ENCODE peak calls at places on chromosomes 6 and 20, in nine cellular contexts. One of them, this sample, is unnamed.

GRCh38 chr6:101926149-101926925 is 532.8 kb downstream of the GRIK2 start:
- DNase-seq in suprapubic skin: no peak
- DNase-seq in body of pancreas: no peak
- DNase-seq in HepG2: no peak
- DNase-seq in ovary: no peak
- DNase-seq in right lobe of liver: no peak
- DNase-seq in heart left ventricle: no peak
- DNase-seq in uterus: no peak
- DNase-seq in transverse colon: no peak
- DNase-seq in this sample: no peak

GRCh38 chr20:47319517-47320252 is 36.8 kb downstream of the ZMYND8 start:
- DNase-seq in right lobe of liver: no peak
- DNase-seq in HepG2: no peak
- DNase-seq in heart left ventricle: peak
- DNase-seq in body of pancreas: peak
- DNase-seq in ovary: peak
- DNase-seq in transverse colon: peak
- DNase-seq in uterus: peak
- DNase-seq in suprapubic skin: peak
- DNase-seq in this sample: no peak

GRCh38 chr6:112416885-112417284 is 69.8 kb downstream of the RFPL4B start:
- DNase-seq in HepG2: no peak
- DNase-seq in ovary: peak
- DNase-seq in uterus: no peak
- DNase-seq in suprapubic skin: no peak
- DNase-seq in heart left ventricle: peak
- DNase-seq in transverse colon: no peak
- DNase-seq in body of pancreas: no peak
- DNase-seq in right lobe of liver: no peak
- DNase-seq in this sample: no peak

GRCh38 chr6:160139420-160139851 is 17.8 kb downstream of the SLC22A1 start:
- DNase-seq in HepG2: no peak
- DNase-seq in transverse colon: no peak
- DNase-seq in body of pancreas: no peak
- DNase-seq in heart left ventricle: no peak
- DNase-seq in uterus: peak
- DNase-seq in ovary: peak
- DNase-seq in right lobe of liver: peak
- DNase-seq in suprapubic skin: no peak
- DNase-seq in this sample: no peak

GRCh38 chr6:72040106-72040505 is 153.8 kb downstream of the RIMS1 start:
- DNase-seq in transverse colon: no peak
- DNase-seq in HepG2: no peak
- DNase-seq in body of pancreas: no peak
- DNase-seq in right lobe of liver: no peak
- DNase-seq in suprapubic skin: no peak
- DNase-seq in heart left ventricle: no peak
- DNase-seq in uterus: no peak
- DNase-seq in ovary: no peak
- DNase-seq in this sample: no peak

GRCh38 chr20:54680872-54681297 is 205.5 kb downstream of the DOK5 start:
- DNase-seq in ovary: peak
- DNase-seq in body of pancreas: peak
- DNase-seq in suprapubic skin: no peak
- DNase-seq in heart left ventricle: peak
- DNase-seq in right lobe of liver: no peak
- DNase-seq in uterus: no peak
- DNase-seq in HepG2: peak
- DNase-seq in transverse colon: peak
- DNase-seq in this sample: peak

GRCh38 chr6:3751019-3751729 is at the start of gene PXDC1:
- DNase-seq in heart left ventricle: no peak
- DNase-seq in right lobe of liver: no peak
- DNase-seq in body of pancreas: no peak
- DNase-seq in suprapubic skin: no peak
- DNase-seq in uterus: no peak
- DNase-seq in transverse colon: no peak
- DNase-seq in ovary: peak
- DNase-seq in HepG2: no peak
- DNase-seq in this sample: no peak

GRCh38 chr6:134312038-134312660 is 5.8 kb downstream of the SGK1 start:
- DNase-seq in suprapubic skin: no peak
- DNase-seq in uterus: no peak
- DNase-seq in transverse colon: no peak
- DNase-seq in heart left ventricle: no peak
- DNase-seq in ovary: no peak
- DNase-seq in HepG2: no peak
- DNase-seq in body of pancreas: no peak
- DNase-seq in right lobe of liver: no peak
- DNase-seq in this sample: no peak

GRCh38 chr6:30821862-30822784 is 62.2 kb upstream of the DDR1 start:
- DNase-seq in uterus: no peak
- DNase-seq in ovary: no peak
- DNase-seq in body of pancreas: no peak
- DNase-seq in HepG2: peak
- DNase-seq in right lobe of liver: no peak
- DNase-seq in transverse colon: no peak
- DNase-seq in suprapubic skin: no peak
- DNase-seq in heart left ventricle: no peak
- DNase-seq in this sample: peak

GRCh38 chr6:108589244-108589730 is 28.6 kb downstream of the FOXO3 start:
- DNase-seq in uterus: peak
- DNase-seq in right lobe of liver: peak
- DNase-seq in suprapubic skin: peak
- DNase-seq in transverse colon: peak
- DNase-seq in body of pancreas: peak
- DNase-seq in heart left ventricle: peak
- DNase-seq in ovary: peak
- DNase-seq in HepG2: peak
- DNase-seq in this sample: peak

GRCh38 chr6:143806282-143807102 is 36.6 kb upstream of the LTV1 start:
- DNase-seq in ovary: no peak
- DNase-seq in HepG2: no peak
- DNase-seq in transverse colon: no peak
- DNase-seq in body of pancreas: no peak
- DNase-seq in suprapubic skin: no peak
- DNase-seq in right lobe of liver: no peak
- DNase-seq in heart left ventricle: no peak
- DNase-seq in uterus: no peak
- DNase-seq in this sample: peak

DNA sequence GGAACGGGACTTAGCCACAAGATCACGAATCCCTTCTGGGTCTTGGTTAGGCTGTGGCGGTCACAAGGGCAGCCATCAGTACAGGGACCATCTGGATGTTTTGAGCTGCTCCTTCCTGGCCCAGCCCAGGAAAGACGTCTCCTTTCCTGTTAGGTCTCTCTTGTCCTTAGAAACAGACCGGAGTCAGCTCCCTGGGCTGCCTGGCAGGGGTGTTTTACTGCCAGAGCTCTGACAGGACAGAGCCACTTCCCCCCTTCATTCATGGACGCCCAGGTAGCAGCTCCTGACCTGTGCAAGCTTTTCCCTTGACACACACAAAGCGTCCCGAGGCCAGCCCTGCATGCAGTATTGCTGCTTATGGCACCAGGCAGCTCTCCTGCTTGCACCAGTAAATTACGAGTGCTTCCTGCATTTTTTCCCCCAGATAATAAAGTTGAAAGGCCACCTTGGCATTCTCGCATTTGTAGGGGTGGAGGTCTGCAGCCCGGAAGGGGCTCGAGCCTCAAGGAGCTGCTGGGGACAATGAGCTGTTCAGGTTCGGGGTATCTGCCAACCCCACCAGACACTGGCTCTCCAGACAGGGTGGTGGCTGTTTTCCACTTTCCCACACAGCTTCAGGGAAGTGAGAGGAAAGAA is 87.4 kb downstream of the NOL4L start:
- DNase-seq in suprapubic skin: no peak
- DNase-seq in right lobe of liver: no peak
- DNase-seq in ovary: no peak
- DNase-seq in body of pancreas: no peak
- DNase-seq in HepG2: no peak
- DNase-seq in uterus: no peak
- DNase-seq in heart left ventricle: no peak
- DNase-seq in transverse colon: no peak
- DNase-seq in this sample: no peak
- TF ChIP-seq POLR2A in suprapubic skin: no peak
- TF ChIP-seq POLR2A in right lobe of liver: no peak
- TF ChIP-seq POLR2A in ovary: no peak
- TF ChIP-seq POLR2A in body of pancreas: no peak
- TF ChIP-seq POLR2A in HepG2: no peak
- TF ChIP-seq POLR2A in uterus: no peak
- TF ChIP-seq POLR2A in heart left ventricle: no peak
- TF ChIP-seq POLR2A in transverse colon: no peak
- TF ChIP-seq POLR2A in this sample: no peak

GRCh38 chr6:46175976-46176375 is 5.2 kb upstream of the ENPP5 start:
- DNase-seq in transverse colon: no peak
- DNase-seq in ovary: no peak
- DNase-seq in heart left ventricle: no peak
- DNase-seq in right lobe of liver: no peak
- DNase-seq in uterus: no peak
- DNase-seq in HepG2: no peak
- DNase-seq in suprapubic skin: no peak
- DNase-seq in body of pancreas: no peak
- DNase-seq in this sample: no peak

GRCh38 chr6:46174904-46175303 is 4.1 kb upstream of the ENPP5 start:
- DNase-seq in HepG2: no peak
- DNase-seq in transverse colon: no peak
- DNase-seq in heart left ventricle: no peak
- DNase-seq in body of pancreas: no peak
- DNase-seq in uterus: no peak
- DNase-seq in suprapubic skin: no peak
- DNase-seq in ovary: no peak
- DNase-seq in right lobe of liver: no peak
- DNase-seq in this sample: no peak

GRCh38 chr6:46175446-46175845 is 4.7 kb upstream of the ENPP5 start:
- DNase-seq in suprapubic skin: no peak
- DNase-seq in right lobe of liver: no peak
- DNase-seq in HepG2: no peak
- DNase-seq in uterus: no peak
- DNase-seq in body of pancreas: no peak
- DNase-seq in ovary: no peak
- DNase-seq in heart left ventricle: no peak
- DNase-seq in transverse colon: no peak
- DNase-seq in this sample: no peak

GRCh38 chr6:46172176-46172575 is 1.4 kb upstream of the ENPP5 start:
- DNase-seq in transverse colon: no peak
- DNase-seq in HepG2: no peak
- DNase-seq in right lobe of liver: no peak
- DNase-seq in ovary: no peak
- DNase-seq in uterus: no peak
- DNase-seq in body of pancreas: no peak
- DNase-seq in heart left ventricle: no peak
- DNase-seq in suprapubic skin: no peak
- DNase-seq in this sample: no peak

GRCh38 chr6:46170357-46171289 is at the start of gene ENPP5:
- DNase-seq in heart left ventricle: peak
- DNase-seq in body of pancreas: peak
- DNase-seq in ovary: peak
- DNase-seq in transverse colon: peak
- DNase-seq in suprapubic skin: peak
- DNase-seq in right lobe of liver: peak
- DNase-seq in uterus: peak
- DNase-seq in HepG2: no peak
- DNase-seq in this sample: peak
- TF ChIP-seq POLR2A in heart left ventricle: no peak
- TF ChIP-seq POLR2A in body of pancreas: peak
- TF ChIP-seq POLR2A in ovary: no peak
- TF ChIP-seq POLR2A in transverse colon: peak
- TF ChIP-seq POLR2A in suprapubic skin: no peak
- TF ChIP-seq POLR2A in right lobe of liver: peak
- TF ChIP-seq POLR2A in uterus: no peak
- TF ChIP-seq POLR2A in HepG2: no peak
- TF ChIP-seq POLR2A in this sample: no peak

GRCh38 chr6:79630883-79631799 is at the start of gene SH3BGRL2:
- DNase-seq in ovary: peak
- DNase-seq in right lobe of liver: peak
- DNase-seq in body of pancreas: peak
- DNase-seq in HepG2: peak
- DNase-seq in heart left ventricle: peak
- DNase-seq in uterus: peak
- DNase-seq in transverse colon: peak
- DNase-seq in suprapubic skin: peak
- DNase-seq in this sample: peak
- TF ChIP-seq POLR2A in ovary: no peak
- TF ChIP-seq POLR2A in right lobe of liver: peak
- TF ChIP-seq POLR2A in body of pancreas: peak
- TF ChIP-seq POLR2A in HepG2: peak
- TF ChIP-seq POLR2A in heart left ventricle: peak
- TF ChIP-seq POLR2A in uterus: peak
- TF ChIP-seq POLR2A in transverse colon: peak
- TF ChIP-seq POLR2A in suprapubic skin: no peak
- TF ChIP-seq POLR2A in this sample: peak

GRCh38 chr20:654427-654770 is 1.4 kb upstream of the SRXN1 start:
- DNase-seq in ovary: no peak
- DNase-seq in HepG2: no peak
- DNase-seq in body of pancreas: no peak
- DNase-seq in suprapubic skin: no peak
- DNase-seq in right lobe of liver: no peak
- DNase-seq in heart left ventricle: no peak
- DNase-seq in uterus: no peak
- DNase-seq in transverse colon: no peak
- DNase-seq in this sample: peak

GRCh38 chr20:652611-653109 is 340 bp downstream of the SRXN1 start:
- DNase-seq in heart left ventricle: peak
- DNase-seq in transverse colon: peak
- DNase-seq in right lobe of liver: peak
- DNase-seq in body of pancreas: peak
- DNase-seq in uterus: no peak
- DNase-seq in suprapubic skin: no peak
- DNase-seq in ovary: no peak
- DNase-seq in HepG2: no peak
- DNase-seq in this sample: no peak

GRCh38 chr20:651713-652610 is 1.0 kb downstream of the SRXN1 start:
- DNase-seq in ovary: no peak
- DNase-seq in heart left ventricle: no peak
- DNase-seq in transverse colon: peak
- DNase-seq in suprapubic skin: no peak
- DNase-seq in right lobe of liver: no peak
- DNase-seq in body of pancreas: no peak
- DNase-seq in uterus: no peak
- DNase-seq in HepG2: no peak
- DNase-seq in this sample: peak

GRCh38 chr20:653590-654426 is 808 bp upstream of the SRXN1 start:
- DNase-seq in transverse colon: peak
- DNase-seq in suprapubic skin: no peak
- DNase-seq in uterus: no peak
- DNase-seq in heart left ventricle: no peak
- DNase-seq in HepG2: peak
- DNase-seq in ovary: no peak
- DNase-seq in right lobe of liver: no peak
- DNase-seq in body of pancreas: peak
- DNase-seq in this sample: peak

DNA sequence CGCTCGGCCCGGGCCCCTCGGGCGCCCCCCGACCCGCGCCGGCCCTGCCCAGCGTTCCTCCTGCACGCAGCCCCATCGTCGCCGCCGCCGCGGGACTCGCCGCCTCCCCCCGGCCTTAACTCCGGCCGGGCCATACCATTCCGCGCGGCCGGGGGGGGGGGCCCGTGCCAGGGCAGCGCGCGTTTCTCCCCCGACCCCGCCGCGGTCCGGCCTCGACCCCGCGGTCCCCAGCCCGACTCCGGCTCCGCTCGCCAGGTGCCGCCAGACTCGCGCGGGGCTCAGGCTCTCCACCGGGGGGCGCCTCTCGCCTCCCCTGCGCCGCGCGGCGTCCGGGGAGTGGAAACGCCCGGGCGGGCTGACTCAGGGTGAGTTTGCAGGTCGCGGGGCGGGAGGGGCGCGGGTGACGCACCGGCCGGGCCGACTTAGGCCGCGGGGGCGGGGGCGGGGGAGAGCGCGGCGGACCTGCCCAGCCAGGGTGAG is at the start of gene SRXN1:
- DNase-seq in transverse colon: peak
- DNase-seq in right lobe of liver: peak
- DNase-seq in body of pancreas: peak
- DNase-seq in ovary: peak
- DNase-seq in heart left ventricle: peak
- DNase-seq in suprapubic skin: peak
- DNase-seq in HepG2: peak
- DNase-seq in uterus: peak
- DNase-seq in this sample: peak
- TF ChIP-seq POLR2A in transverse colon: no peak
- TF ChIP-seq POLR2A in right lobe of liver: peak
- TF ChIP-seq POLR2A in body of pancreas: no peak
- TF ChIP-seq POLR2A in ovary: peak
- TF ChIP-seq POLR2A in heart left ventricle: peak
- TF ChIP-seq POLR2A in suprapubic skin: no peak
- TF ChIP-seq POLR2A in HepG2: no peak
- TF ChIP-seq POLR2A in uterus: no peak
- TF ChIP-seq POLR2A in this sample: peak